ENCODE peak calls at places on chromosomes 12 and 14, in four cellular contexts. X, B, N and I are unnamed samples.

GRCh38 chr12:78818487-78818886 is 46.1 kb upstream of the SYT1 start:
- DNase-seq in B (no peak), N (no peak), X (no peak), I (no peak)

GRCh38 chr12:93090768-93091172 is 161.7 kb upstream of the EEA1 start:
- DNase-seq in N (no peak), X (no peak), B (no peak), I (peak; percentile 76)

GRCh38 chr12:49909826-49910225 is 6.1 kb upstream of the FAIM2 start:
- DNase-seq in B (peak; percentile 64), X (peak; percentile 35), N (peak; percentile 57), I (peak; percentile 69)

GRCh38 chr12:96028538-96028937 is 6.8 kb downstream of the LTA4H start:
- DNase-seq in N (no peak), B (no peak), X (no peak), I (no peak)

GRCh38 chr14:94161979-94162378 is 12.1 kb upstream of the PPP4R4 start:
- DNase-seq in B (no peak), N (no peak), X (no peak), I (no peak)

GRCh38 chr14:67491741-67492504 is 3.4 kb upstream of the TMEM229B start:
- DNase-seq in X (no peak), B (no peak), N (no peak), I (no peak)

GRCh38 chr12:113060336-113060960 is 3.9 kb downstream of the DTX1 start:
- DNase-seq in N (no peak), X (no peak), B (no peak), I (no peak)

GRCh38 chr12:93743999-93744689 is 67.0 kb downstream of the CRADD start:
- DNase-seq in X (no peak), B (no peak), N (no peak), I (no peak)

GRCh38 chr12:88334271-88334670 is 192.2 kb downstream of the TMTC3 start:
- DNase-seq in X (no peak), B (no peak), N (no peak), I (no peak)

GRCh38 chr12:131912526-131913274 is 16.4 kb upstream of the PUS1 start:
- DNase-seq in B (no peak), X (peak; percentile 24), N (peak; percentile 51), I (peak; percentile 85)

GRCh38 chr14:62691613-62692489 is 353.4 kb downstream of the KCNH5 start:
- DNase-seq in N (no peak), X (peak; percentile 97), B (no peak), I (peak; percentile 49)

GRCh38 chr14:42224053-42224888 is 617.6 kb downstream of the LRFN5 start:
- DNase-seq in X (peak; percentile 60), B (peak; percentile 86), N (peak; percentile 9), I (peak; percentile 47)

GRCh38 chr12:25843976-25844375 is 114.5 kb upstream of the RASSF8 start:
- DNase-seq in B (no peak), N (no peak), X (no peak), I (peak; percentile 81)

GRCh38 chr12:127781336-127781735 is 485.6 kb upstream of the TMEM132C start:
- DNase-seq in N (no peak), B (no peak), X (no peak), I (no peak)

GRCh38 chr12:5898874-5899273 is 46.2 kb downstream of the ANO2 start:
- DNase-seq in X (no peak), N (no peak), B (no peak), I (no peak)

DNA sequence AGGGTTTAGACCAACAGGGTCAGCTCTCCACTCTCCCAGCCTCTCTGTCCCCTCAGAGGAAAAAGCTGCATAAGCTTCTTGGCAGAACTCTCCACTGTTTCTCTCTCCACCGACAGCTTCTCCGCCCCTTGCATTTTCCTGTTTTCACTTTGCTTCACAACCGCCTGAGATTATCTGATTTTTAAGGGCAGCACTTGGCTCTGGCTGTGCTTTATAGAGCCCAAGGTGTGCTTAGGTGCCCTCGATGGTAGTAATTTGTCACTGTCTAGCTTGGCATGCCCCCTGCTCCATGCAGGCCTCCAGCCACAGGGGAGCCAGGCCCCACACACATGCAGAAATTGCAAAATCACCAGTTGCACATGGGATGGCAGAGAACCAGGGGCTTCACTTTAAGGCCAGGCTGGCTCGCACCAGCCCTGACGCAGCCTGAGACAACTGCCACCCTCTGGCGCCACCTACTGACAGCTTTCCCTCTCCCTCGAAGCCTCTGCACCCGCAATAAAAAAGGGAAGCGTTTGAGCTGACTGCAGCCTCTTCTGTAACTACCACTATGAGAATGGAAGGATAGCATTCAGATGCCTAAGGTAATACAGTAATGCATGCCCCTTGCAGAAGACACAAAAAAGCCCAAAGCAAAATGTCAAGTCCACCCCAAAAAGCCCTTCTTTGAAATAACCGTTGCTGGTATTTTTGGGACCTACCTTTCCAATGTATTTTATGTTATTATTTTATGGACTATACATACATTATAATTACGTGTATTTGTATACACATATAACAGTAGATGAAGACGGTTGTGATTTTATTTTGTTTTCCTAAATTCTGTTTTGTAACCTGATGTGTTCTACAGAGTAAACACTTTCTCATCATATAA is 32.0 kb upstream of the RIMBP2 start:
- DNase-seq in N (peak; percentile 66), B (peak; percentile 98), X (peak; percentile 40), I (peak; percentile 48)
- H3K9ac ChIP-seq in N (no peak overlapping the region), B (no peak overlapping the region), X (no peak overlapping the region), I (no peak overlapping the region)

GRCh38 chr14:100278702-100279101 is 27.5 kb downstream of the SLC25A29 start:
- DNase-seq in B (no peak), N (no peak), X (peak; percentile 40), I (peak; percentile 40)
- TF ChIP-seq JUN in B (no peak), N (no peak), X (no peak), I (no peak)

GRCh38 chr12:124715121-124715990 is 147.9 kb upstream of the NCOR2 start:
- DNase-seq in N (peak; percentile 38), X (no peak), B (no peak), I (no peak)

GRCh38 chr12:124716208-124717141 is 147.2 kb downstream of the SCARB1 start:
- DNase-seq in B (no peak), N (no peak), X (no peak), I (no peak)

GRCh38 chr12:124709722-124710656 is 142.6 kb upstream of the NCOR2 start:
- DNase-seq in N (no peak), B (no peak), X (no peak), I (no peak)

GRCh38 chr12:124713436-124714082 is 146.1 kb upstream of the NCOR2 start:
- DNase-seq in B (no peak), X (no peak), N (no peak), I (peak; percentile 96)

GRCh38 chr12:124713041-124713435 is 145.6 kb upstream of the NCOR2 start:
- DNase-seq in B (no peak), X (no peak), N (no peak), I (peak; percentile 56)
- H3K9ac ChIP-seq in B (no peak overlapping the region), X (no peak overlapping the region), N (no peak overlapping the region), I (peak overlapping the region; percentile 78)

GRCh38 chr14:54782803-54783659 is 119.6 kb downstream of the GCH1 start:
- DNase-seq in X (peak; percentile 11), N (no peak), B (no peak), I (no peak)

GRCh38 chr14:54781936-54782802 is 120.5 kb downstream of the GCH1 start:
- DNase-seq in N (no peak), X (no peak), B (no peak), I (no peak)

GRCh38 chr14:54784060-54784459 is 118.6 kb downstream of the GCH1 start:
- DNase-seq in B (no peak), X (no peak), N (no peak), I (no peak)

GRCh38 chr14:54784657-54785056 is 118.0 kb downstream of the GCH1 start:
- DNase-seq in B (no peak), N (no peak), X (no peak), I (no peak)

GRCh38 chr14:54783660-54784015 is 119.0 kb downstream of the GCH1 start:
- DNase-seq in N (no peak), X (no peak), B (no peak), I (no peak)
- TF ChIP-seq JUN in N (no peak), X (no peak), B (no peak), I (no peak)

GRCh38 chr12:67535176-67535575 is 113.4 kb upstream of the DYRK2 start:
- DNase-seq in B (no peak), N (no peak), X (no peak), I (no peak)
- H3K9ac ChIP-seq in B (no peak overlapping the region), N (no peak overlapping the region), X (no peak overlapping the region), I (no peak overlapping the region)

DNA sequence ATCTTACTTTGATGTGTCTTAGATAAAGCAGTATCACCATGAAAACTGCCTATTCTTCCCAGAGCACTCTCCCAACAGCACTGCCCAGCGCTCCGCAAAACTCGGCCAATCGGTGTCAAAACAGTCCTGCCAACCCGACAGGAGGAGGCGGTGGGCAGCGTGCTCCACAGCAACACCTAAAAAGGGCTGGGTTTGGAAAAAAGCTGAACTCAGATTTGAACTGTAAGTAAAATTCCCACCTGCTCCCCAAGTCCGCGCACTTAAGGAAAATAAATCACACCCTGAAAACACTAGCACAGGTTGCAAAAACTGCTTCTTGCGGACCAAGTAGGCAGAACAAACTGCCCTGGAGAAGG is 720 bp downstream of the IPO8 start:
- DNase-seq in X (peak; percentile 41), B (peak; percentile 54), N (peak; percentile 11), I (peak; percentile 61)
- TF ChIP-seq JUN in X (no peak), B (no peak), N (no peak), I (no peak)